ENCODE peak calls at places on chromosomes 11 and 22, in six cellular contexts. One of them, this sample, is unnamed.

GRCh38 chr11:59802639-59803176 is 7.9 kb downstream of the MRPL16 start:
- DNase-seq in pons: peak
- DNase-seq in iris pigment epithelial cell: peak
- DNase-seq in EL: peak
- DNase-seq in NCI-H1694: peak
- DNase-seq in tibial nerve: peak
- DNase-seq in this sample: peak

GRCh38 chr11:104764718-104765045 is 133.6 kb downstream of the CASP12 start:
- DNase-seq in pons: no peak
- DNase-seq in iris pigment epithelial cell: peak
- DNase-seq in EL: no peak
- DNase-seq in NCI-H1694: no peak
- DNase-seq in tibial nerve: no peak
- DNase-seq in this sample: no peak

GRCh38 chr11:88790179-88790578 is 275.6 kb downstream of the GRM5 start:
- DNase-seq in pons: no peak
- DNase-seq in iris pigment epithelial cell: no peak
- DNase-seq in EL: no peak
- DNase-seq in NCI-H1694: no peak
- DNase-seq in tibial nerve: no peak
- DNase-seq in this sample: no peak

GRCh38 chr11:120645639-120646038 is 134.1 kb downstream of the GRIK4 start:
- DNase-seq in pons: no peak
- DNase-seq in iris pigment epithelial cell: no peak
- DNase-seq in EL: no peak
- DNase-seq in NCI-H1694: no peak
- DNase-seq in tibial nerve: no peak
- DNase-seq in this sample: no peak

GRCh38 chr11:67396587-67397398 is 4.9 kb downstream of the PPP1CA start:
- DNase-seq in pons: no peak
- DNase-seq in iris pigment epithelial cell: no peak
- DNase-seq in EL: no peak
- DNase-seq in NCI-H1694: no peak
- DNase-seq in tibial nerve: no peak
- DNase-seq in this sample: no peak

GRCh38 chr22:24810043-24810749 is 4.2 kb downstream of the SGSM1 start:
- DNase-seq in pons: peak
- DNase-seq in iris pigment epithelial cell: no peak
- DNase-seq in EL: no peak
- DNase-seq in NCI-H1694: no peak
- DNase-seq in tibial nerve: no peak
- DNase-seq in this sample: peak

GRCh38 chr11:114326151-114326550 is 30.0 kb downstream of the NNMT start:
- DNase-seq in pons: no peak
- DNase-seq in iris pigment epithelial cell: no peak
- DNase-seq in EL: no peak
- DNase-seq in NCI-H1694: no peak
- DNase-seq in tibial nerve: no peak
- DNase-seq in this sample: no peak

GRCh38 chr11:69442012-69442806 is 39.3 kb upstream of the LINC01488 start:
- DNase-seq in pons: no peak
- DNase-seq in iris pigment epithelial cell: peak
- DNase-seq in EL: peak
- DNase-seq in NCI-H1694: no peak
- DNase-seq in tibial nerve: no peak
- DNase-seq in this sample: no peak

GRCh38 chr11:59206635-59207034 is 6.1 kb downstream of the MPEG1 start:
- DNase-seq in pons: peak
- DNase-seq in iris pigment epithelial cell: peak
- DNase-seq in EL: peak
- DNase-seq in NCI-H1694: peak
- DNase-seq in tibial nerve: peak
- DNase-seq in this sample: no peak

GRCh38 chr22:21567456-21568206 is at the start of gene UBE2L3:
- DNase-seq in pons: peak
- DNase-seq in iris pigment epithelial cell: peak
- DNase-seq in EL: peak
- DNase-seq in NCI-H1694: peak
- DNase-seq in tibial nerve: peak
- DNase-seq in this sample: peak

GRCh38 chr22:35307892-35308291 is 8.2 kb downstream of the TOM1 start:
- DNase-seq in pons: no peak
- DNase-seq in iris pigment epithelial cell: no peak
- DNase-seq in EL: no peak
- DNase-seq in NCI-H1694: no peak
- DNase-seq in tibial nerve: no peak
- DNase-seq in this sample: no peak

GRCh38 chr22:43110927-43111623 is 525 bp downstream of the BIK start:
- DNase-seq in pons: no peak
- DNase-seq in iris pigment epithelial cell: no peak
- DNase-seq in EL: no peak
- DNase-seq in NCI-H1694: no peak
- DNase-seq in tibial nerve: no peak
- DNase-seq in this sample: no peak

GRCh38 chr11:6703247-6704063 is 20.3 kb upstream of the MRPL17 start:
- DNase-seq in pons: peak
- DNase-seq in iris pigment epithelial cell: peak
- DNase-seq in EL: peak
- DNase-seq in NCI-H1694: peak
- DNase-seq in tibial nerve: peak
- DNase-seq in this sample: peak

GRCh38 chr11:69213315-69213714 is 57.6 kb downstream of the SMIM38 start:
- DNase-seq in pons: no peak
- DNase-seq in iris pigment epithelial cell: no peak
- DNase-seq in EL: no peak
- DNase-seq in NCI-H1694: no peak
- DNase-seq in tibial nerve: no peak
- DNase-seq in this sample: no peak

GRCh38 chr11:86681039-86681745 is 8.8 kb upstream of the ME3 start:
- DNase-seq in pons: no peak
- DNase-seq in iris pigment epithelial cell: no peak
- DNase-seq in EL: no peak
- DNase-seq in NCI-H1694: no peak
- DNase-seq in tibial nerve: no peak
- DNase-seq in this sample: no peak

GRCh38 chr11:40387240-40387980 is 1072.0 kb downstream of the LRRC4C start:
- DNase-seq in pons: no peak
- DNase-seq in iris pigment epithelial cell: no peak
- DNase-seq in EL: no peak
- DNase-seq in NCI-H1694: no peak
- DNase-seq in tibial nerve: no peak
- DNase-seq in this sample: no peak

GRCh38 chr22:19466126-19466716 is 12.8 kb downstream of the UFD1 start:
- DNase-seq in pons: no peak
- DNase-seq in iris pigment epithelial cell: no peak
- DNase-seq in EL: no peak
- DNase-seq in NCI-H1694: peak
- DNase-seq in tibial nerve: no peak
- DNase-seq in this sample: no peak

GRCh38 chr11:81647374-81647773 is 1086.3 kb downstream of the FAM181B start:
- DNase-seq in pons: peak
- DNase-seq in iris pigment epithelial cell: no peak
- DNase-seq in EL: no peak
- DNase-seq in NCI-H1694: no peak
- DNase-seq in tibial nerve: no peak
- DNase-seq in this sample: no peak

GRCh38 chr11:130547761-130548490 is 99.5 kb downstream of the ADAMTS15 start:
- DNase-seq in pons: no peak
- DNase-seq in iris pigment epithelial cell: no peak
- DNase-seq in EL: no peak
- DNase-seq in NCI-H1694: no peak
- DNase-seq in tibial nerve: no peak
- DNase-seq in this sample: no peak

GRCh38 chr11:71172680-71173079 is 79.7 kb downstream of the SHANK2 start:
- DNase-seq in pons: no peak
- DNase-seq in iris pigment epithelial cell: no peak
- DNase-seq in EL: no peak
- DNase-seq in NCI-H1694: no peak
- DNase-seq in tibial nerve: no peak
- DNase-seq in this sample: no peak

GRCh38 chr11:134050541-134051383 is 18.1 kb upstream of the JAM3 start:
- DNase-seq in pons: peak
- DNase-seq in iris pigment epithelial cell: no peak
- DNase-seq in EL: peak
- DNase-seq in NCI-H1694: no peak
- DNase-seq in tibial nerve: peak
- DNase-seq in this sample: peak

GRCh38 chr22:28570697-28571373 is 108.8 kb downstream of the TTC28 start:
- DNase-seq in pons: no peak
- DNase-seq in iris pigment epithelial cell: peak
- DNase-seq in EL: peak
- DNase-seq in NCI-H1694: no peak
- DNase-seq in tibial nerve: no peak
- DNase-seq in this sample: no peak

GRCh38 chr22:50114221-50114981 is 24.6 kb downstream of the MOV10L1 start:
- DNase-seq in pons: no peak
- DNase-seq in iris pigment epithelial cell: peak
- DNase-seq in EL: peak
- DNase-seq in NCI-H1694: no peak
- DNase-seq in tibial nerve: no peak
- DNase-seq in this sample: peak

GRCh38 chr22:26884921-26885320 is 227.5 kb downstream of the MIAT start:
- DNase-seq in pons: no peak
- DNase-seq in iris pigment epithelial cell: no peak
- DNase-seq in EL: no peak
- DNase-seq in NCI-H1694: no peak
- DNase-seq in tibial nerve: no peak
- DNase-seq in this sample: peak

GRCh38 chr11:124717786-124718634 is 21.7 kb upstream of the NRGN start:
- DNase-seq in pons: no peak
- DNase-seq in iris pigment epithelial cell: peak
- DNase-seq in EL: peak
- DNase-seq in NCI-H1694: no peak
- DNase-seq in tibial nerve: no peak
- DNase-seq in this sample: no peak

GRCh38 chr11:130088217-130088616 is 18.5 kb downstream of the APLP2 start:
- DNase-seq in pons: no peak
- DNase-seq in iris pigment epithelial cell: no peak
- DNase-seq in EL: peak
- DNase-seq in NCI-H1694: no peak
- DNase-seq in tibial nerve: no peak
- DNase-seq in this sample: no peak

GRCh38 chr11:111448420-111448819 is 63.8 kb downstream of the BTG4 start:
- DNase-seq in pons: no peak
- DNase-seq in iris pigment epithelial cell: no peak
- DNase-seq in EL: no peak
- DNase-seq in NCI-H1694: no peak
- DNase-seq in tibial nerve: no peak
- DNase-seq in this sample: no peak

GRCh38 chr11:616320-617220 is 820 bp upstream of the IRF7 start:
- DNase-seq in pons: no peak
- DNase-seq in iris pigment epithelial cell: no peak
- DNase-seq in EL: no peak
- DNase-seq in NCI-H1694: no peak
- DNase-seq in tibial nerve: no peak
- DNase-seq in this sample: no peak

GRCh38 chr11:9074338-9075029 is 16.9 kb downstream of the SCUBE2 start:
- DNase-seq in pons: no peak
- DNase-seq in iris pigment epithelial cell: no peak
- DNase-seq in EL: no peak
- DNase-seq in NCI-H1694: no peak
- DNase-seq in tibial nerve: no peak
- DNase-seq in this sample: no peak

GRCh38 chr11:72113170-72113808 is 794 bp upstream of the ANAPC15 start:
- DNase-seq in pons: no peak
- DNase-seq in iris pigment epithelial cell: peak
- DNase-seq in EL: peak
- DNase-seq in NCI-H1694: no peak
- DNase-seq in tibial nerve: no peak
- DNase-seq in this sample: no peak

GRCh38 chr11:117179048-117179999 is 781 bp downstream of the SIDT2 start:
- DNase-seq in pons: peak
- DNase-seq in iris pigment epithelial cell: no peak
- DNase-seq in EL: peak
- DNase-seq in NCI-H1694: no peak
- DNase-seq in tibial nerve: no peak
- DNase-seq in this sample: no peak

GRCh38 chr11:34640050-34640971 is 19.4 kb downstream of the EHF start:
- DNase-seq in pons: no peak
- DNase-seq in iris pigment epithelial cell: peak
- DNase-seq in EL: no peak
- DNase-seq in NCI-H1694: no peak
- DNase-seq in tibial nerve: no peak
- DNase-seq in this sample: no peak

GRCh38 chr11:102596578-102596977 is 28.6 kb downstream of the MMP20 start:
- DNase-seq in pons: no peak
- DNase-seq in iris pigment epithelial cell: no peak
- DNase-seq in EL: no peak
- DNase-seq in NCI-H1694: no peak
- DNase-seq in tibial nerve: no peak
- DNase-seq in this sample: no peak

GRCh38 chr22:20040801-20041200 is 19.9 kb downstream of the TANGO2 start:
- DNase-seq in pons: no peak
- DNase-seq in iris pigment epithelial cell: no peak
- DNase-seq in EL: no peak
- DNase-seq in NCI-H1694: no peak
- DNase-seq in tibial nerve: no peak
- DNase-seq in this sample: no peak

GRCh38 chr11:63764712-63765631 is 3.6 kb downstream of the ZFTA start:
- DNase-seq in pons: no peak
- DNase-seq in iris pigment epithelial cell: no peak
- DNase-seq in EL: no peak
- DNase-seq in NCI-H1694: no peak
- DNase-seq in tibial nerve: no peak
- DNase-seq in this sample: no peak

GRCh38 chr11:704799-705645 is 1.0 kb upstream of the EPS8L2 start:
- DNase-seq in pons: no peak
- DNase-seq in iris pigment epithelial cell: no peak
- DNase-seq in EL: no peak
- DNase-seq in NCI-H1694: no peak
- DNase-seq in tibial nerve: no peak
- DNase-seq in this sample: no peak

GRCh38 chr22:19998232-19998951 is 18.2 kb downstream of the ARVCF start:
- DNase-seq in pons: no peak
- DNase-seq in iris pigment epithelial cell: no peak
- DNase-seq in EL: no peak
- DNase-seq in NCI-H1694: no peak
- DNase-seq in tibial nerve: no peak
- DNase-seq in this sample: no peak

GRCh38 chr11:5938603-5938965 is 3.5 kb upstream of the OR56A3 start:
- DNase-seq in pons: no peak
- DNase-seq in iris pigment epithelial cell: no peak
- DNase-seq in EL: no peak
- DNase-seq in NCI-H1694: no peak
- DNase-seq in tibial nerve: no peak
- DNase-seq in this sample: no peak

GRCh38 chr11:15816270-15816871 is 540.0 kb downstream of the SOX6 start:
- DNase-seq in pons: no peak
- DNase-seq in iris pigment epithelial cell: peak
- DNase-seq in EL: peak
- DNase-seq in NCI-H1694: no peak
- DNase-seq in tibial nerve: peak
- DNase-seq in this sample: peak